ENCODE peak calls at places on chromosomes 4 and X, in six cellular contexts. O is neuronal stem cell, A is PC-3, U is K562, S is upper lobe of right lung, Y is cardiac muscle cell. Q is an unnamed sample. For H3K27me3 and H3K36me3, the result is how much of the 10 kb centered on the place peaks cover.

GRCh38 chrX:142251665-142252064 is 46.6 kb upstream of the MAGEC2 start:
- DNase-seq in O (no peak), S (no peak), U (no peak), Y (no peak), A (peak), Q (no peak)

GRCh38 chrX:120549483-120550452 is 11.0 kb downstream of the CUL4B start:
- DNase-seq in A (peak), U (peak), O (no peak), Y (peak), S (no peak), Q (no peak)

GRCh38 chr4:98659106-98659592 is 738 bp upstream of the TSPAN5 start:
- DNase-seq in U (no peak), O (no peak), A (peak), Y (peak), S (no peak), Q (peak)

GRCh38 chrX:2788980-2789379 is 37.1 kb downstream of the XG start:
- DNase-seq in S (no peak), A (no peak), O (no peak), U (no peak), Y (no peak), Q (no peak)

GRCh38 chrX:18995216-18995615 is 11.3 kb upstream of the PHKA2 start:
- DNase-seq in A (peak), O (no peak), Y (peak), S (no peak), U (no peak), Q (no peak)

GRCh38 chr4:126144838-126145237 is 830.1 kb downstream of the FAT4 start:
- DNase-seq in O (no peak), U (no peak), Y (no peak), S (no peak), A (no peak), Q (no peak)

GRCh38 chr4:164551713-164552040 is 202.3 kb upstream of the SMIM31 start:
- DNase-seq in Y (no peak), A (no peak), S (no peak), U (no peak), O (no peak), Q (no peak)

GRCh38 chr4:56215901-56216300 is 171.4 kb downstream of the AASDH start:
- DNase-seq in S (no peak), Y (peak), U (no peak), O (no peak), A (peak), Q (peak)

GRCh38 chr4:59222231-59222630 is 1977.9 kb upstream of the ADGRL3 start:
- DNase-seq in S (no peak), Y (no peak), U (no peak), A (no peak), O (no peak), Q (no peak)

GRCh38 chr4:117545042-117545441 is 459.7 kb upstream of the TRAM1L1 start:
- DNase-seq in Y (no peak), U (no peak), S (no peak), O (no peak), A (peak), Q (no peak)

GRCh38 chr4:152896819-152897218 is 39.3 kb upstream of the FHDC1 start:
- DNase-seq in U (no peak), O (no peak), Y (peak), S (no peak), A (no peak), Q (no peak)

GRCh38 chr4:71062436-71062835 is 69.0 kb downstream of the DCK start:
- DNase-seq in U (no peak), O (no peak), A (no peak), S (no peak), Y (no peak), Q (no peak)

GRCh38 chr4:52780206-52780605 is 29.0 kb upstream of the ERVMER34-1 start:
- DNase-seq in S (no peak), A (peak), Y (peak), O (no peak), U (no peak), Q (no peak)

GRCh38 chrX:50036481-50036880 is 114.1 kb downstream of the CLCN5 start:
- DNase-seq in S (no peak), U (no peak), A (no peak), Y (peak), O (no peak), Q (no peak)

GRCh38 chr4:154073107-154073817 is 284.4 kb upstream of the SFRP2 start:
- DNase-seq in U (no peak), Y (peak), O (no peak), A (peak), S (no peak), Q (no peak)

GRCh38 chrX:150028692-150029091 is 90.4 kb upstream of the EOLA2 start:
- DNase-seq in S (no peak), A (no peak), Y (no peak), U (no peak), O (no peak), Q (no peak)

GRCh38 chr4:7048642-7049041 is 5.5 kb downstream of the TADA2B start:
- DNase-seq in Y (no peak), S (no peak), O (no peak), A (no peak), U (no peak), Q (no peak)

GRCh38 chrX:24026403-24026801 is 584 bp downstream of the KLHL15 start:
- DNase-seq in Y (peak), O (no peak), U (peak), A (no peak), S (no peak), Q (peak)

GRCh38 chrX:125436855-125437254 is 117.2 kb downstream of the TEX13C start:
- DNase-seq in A (peak), O (peak), S (no peak), Y (peak), U (peak), Q (no peak)

GRCh38 chr4:121069419-121069818 is 2.9 kb downstream of the NDNF start:
- DNase-seq in A (no peak), O (no peak), U (no peak), Y (no peak), S (no peak), Q (no peak)

GRCh38 chrX:100731441-100732281 is at the start of gene SYTL4:
- DNase-seq in A (peak), Y (no peak), O (no peak), U (peak), S (peak), Q (peak)

GRCh38 chr4:122796801-122797404 is 29.7 kb upstream of the FGF2 start:
- DNase-seq in U (peak), O (no peak), Y (no peak), A (no peak), S (no peak), Q (peak)

GRCh38 chr4:168199262-168199957 is 107.1 kb downstream of the ANXA10 start:
- DNase-seq in S (no peak), U (no peak), O (no peak), A (no peak), Y (no peak), Q (no peak)

GRCh38 chr4:151204925-151205524 is 71.9 kb upstream of the PRSS48 start:
- DNase-seq in A (no peak), O (no peak), Y (peak), S (no peak), U (no peak), Q (no peak)

GRCh38 chrX:24002167-24002566 is 24.8 kb downstream of the KLHL15 start:
- DNase-seq in Y (no peak), O (no peak), S (no peak), U (no peak), A (no peak), Q (no peak)

GRCh38 chrX:48695925-48696300 is 621 bp upstream of the SUV39H1 start:
- DNase-seq in A (peak), S (no peak), O (no peak), U (no peak), Y (no peak), Q (no peak)

GRCh38 chr4:3414421-3415279 is 27.1 kb upstream of the HGFAC start:
- DNase-seq in S (peak), U (no peak), O (no peak), A (no peak), Y (no peak), Q (peak)

GRCh38 chr4:85265234-85265633 is 209.7 kb upstream of the ARHGAP24 start:
- DNase-seq in U (no peak), O (no peak), S (no peak), A (no peak), Y (no peak), Q (no peak)

GRCh38 chrX:115561605-115562491 is 874 bp downstream of the PLS3 start:
- DNase-seq in Y (peak), S (peak), U (no peak), A (peak), O (peak), Q (peak)

GRCh38 chr4:189049682-189050081 is 891.0 kb upstream of the FRG1 start:
- DNase-seq in O (no peak), S (no peak), Y (no peak), A (no peak), U (no peak), Q (no peak)

GRCh38 chrX:132077414-132077813 is 50.4 kb downstream of the FRMD7 start:
- DNase-seq in U (no peak), O (no peak), S (no peak), Y (no peak), A (no peak), Q (no peak)

GRCh38 chrX:132077912-132078311 is 49.9 kb downstream of the FRMD7 start:
- DNase-seq in O (no peak), Y (no peak), S (no peak), A (no peak), U (no peak), Q (no peak)
- H3K4me3 ChIP-seq in O (no peak), Y (no peak), S (no peak), A (no peak), U (no peak), Q (no peak)

DNA sequence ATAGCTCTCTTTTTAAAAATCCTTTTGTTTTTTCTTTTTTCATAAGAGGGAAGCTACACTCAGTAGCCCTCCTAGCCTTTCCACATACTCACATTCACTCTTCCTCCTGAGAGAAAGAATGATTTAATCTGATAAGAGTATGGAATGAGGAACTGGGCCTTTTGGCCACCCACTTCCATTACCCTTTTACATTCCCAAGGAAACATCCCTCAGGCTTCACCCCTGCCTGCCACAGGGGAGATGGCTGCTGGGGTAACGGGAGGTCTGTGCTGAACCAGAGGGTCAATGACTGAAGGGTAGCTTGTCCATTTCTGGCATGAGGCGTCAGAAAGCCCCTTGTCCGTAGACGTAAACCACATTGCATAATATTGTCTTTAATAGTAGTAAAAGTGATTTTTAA is 67.2 kb upstream of the CCSER1 start:
- DNase-seq in A (no peak), S (no peak), Y (no peak), U (no peak), O (no peak), Q (no peak)
- H3K27me3 ChIP-seq in A (under half), S (under half), Y (under half), U (under half), O (under half), Q (under half)

GRCh38 chrX:14872355-14872754 is 514 bp downstream of the FANCB start:
- DNase-seq in A (no peak), U (peak), Y (no peak), O (no peak), S (no peak), Q (peak)
- H3K36me3 ChIP-seq in A (under half), U (under half), Y (under half), O (under half), S (under half), Q (under half)

GRCh38 chrX:55210931-55211677 is 9.0 kb upstream of the PAGE5 start:
- DNase-seq in O (no peak), U (peak), A (peak), S (no peak), Y (no peak), Q (no peak)
- H3K4me3 ChIP-seq in O (no peak), U (no peak), A (no peak), S (no peak), Y (no peak), Q (no peak)

DNA sequence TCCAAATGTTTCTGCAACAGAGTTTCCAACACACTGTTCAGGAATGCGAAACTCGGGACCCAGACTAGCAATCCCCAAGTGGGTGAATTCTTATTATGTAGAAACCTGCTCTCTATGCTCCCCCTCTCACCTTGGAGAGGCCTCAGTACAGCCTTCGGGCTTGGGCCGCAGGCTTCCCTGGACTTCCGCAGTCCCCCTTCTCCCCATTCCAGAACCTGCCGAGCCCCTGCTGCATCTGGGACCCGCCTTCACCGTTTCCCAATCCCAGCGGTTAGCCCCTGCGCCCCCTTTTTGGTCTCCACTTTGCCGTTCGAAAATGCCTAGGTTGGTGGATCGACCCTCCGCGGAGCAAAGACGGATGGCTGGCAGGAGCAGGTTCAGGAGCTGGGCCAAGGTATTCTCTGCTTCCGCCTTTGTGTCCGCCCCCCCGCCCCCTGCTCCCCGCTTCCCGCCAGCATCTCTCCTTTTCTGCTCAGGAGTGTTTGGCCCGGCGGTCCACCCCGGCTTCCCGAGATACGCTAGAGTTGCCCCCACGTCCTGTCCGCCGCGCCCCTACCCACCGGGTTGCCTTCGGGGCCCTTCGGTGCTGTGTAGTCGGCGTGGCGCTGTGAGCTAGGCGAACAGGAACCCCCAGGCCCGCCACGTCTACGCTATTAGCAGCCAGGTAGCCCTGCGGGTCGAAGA is 11.5 kb downstream of the HAND2 start:
- DNase-seq in S (no peak), O (no peak), Y (peak), U (no peak), A (no peak), Q (peak)
- H3K27me3 ChIP-seq in S (half or more), O (half or more), Y (under half), U (under half), A (under half), Q (half or more)

DNA sequence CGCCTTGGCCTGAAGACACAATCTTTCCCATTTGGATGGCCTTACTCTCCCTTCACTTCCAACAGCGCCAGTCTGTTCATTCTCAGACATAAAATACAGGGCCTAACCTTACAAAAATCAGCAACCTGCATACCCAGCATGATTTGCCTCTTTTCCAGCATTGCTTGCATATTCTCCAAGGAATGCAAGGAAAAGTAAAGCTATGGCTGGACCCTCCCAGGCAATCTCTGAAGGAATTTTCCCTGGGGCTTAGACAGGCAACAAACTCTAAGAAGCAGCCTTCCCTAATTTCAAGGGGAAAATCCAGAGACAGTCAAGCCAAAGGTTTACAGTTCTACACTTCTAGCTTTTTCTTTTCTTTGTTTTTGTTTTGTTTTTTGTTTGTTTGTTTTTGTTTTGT is 3.6 kb downstream of the DCTD start:
- DNase-seq in S (no peak), U (no peak), A (no peak), Y (no peak), O (no peak), Q (no peak)
- H3K36me3 ChIP-seq in S (half or more), U (half or more), A (under half), Y (under half), O (half or more), Q (under half)

DNA sequence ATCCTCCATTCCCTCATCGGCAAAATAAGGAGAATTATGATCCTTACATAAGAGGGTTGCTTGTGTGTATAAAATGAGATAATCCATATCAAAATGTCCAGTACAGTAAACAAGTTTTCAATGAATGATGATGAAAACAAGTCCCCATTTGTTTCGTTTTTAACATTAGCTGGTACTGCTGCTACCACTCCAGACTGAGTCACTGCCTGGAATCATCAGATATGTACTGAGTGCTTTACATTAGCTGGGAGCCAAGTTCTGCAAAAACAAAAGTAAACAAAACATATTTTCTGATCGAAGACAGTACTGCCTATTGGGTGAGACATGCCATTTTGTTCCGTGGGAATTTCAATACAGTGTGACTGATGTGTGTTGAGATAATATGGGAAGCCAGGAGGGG is 123.2 kb upstream of the IGFBP7 start:
- DNase-seq in Y (peak), A (peak), S (no peak), O (no peak), U (no peak), Q (no peak)
- H3K4me3 ChIP-seq in Y (no peak), A (peak), S (no peak), O (no peak), U (no peak), Q (no peak)

GRCh38 chrX:12709047-12709446 is 82.2 kb upstream of the PRPS2 start:
- DNase-seq in O (no peak), U (no peak), Y (no peak), S (no peak), A (peak), Q (no peak)
- H3K27me3 ChIP-seq in O (under half), U (under half), Y (under half), S (under half), A (under half), Q (under half)